ENCODE peak calls at places on chromosome 16, in four cellular contexts. C is astrocyte of the spinal cord, O is AML-193, B is NCI-H510A treated with DMSO at 0.1 percent for 48 hours. A is an unnamed sample.

GRCh38 chr16:68700120-68700519 is 37.0 kb upstream of the CDH1 start:
- DNase-seq in C (no peak), O (peak), B (no peak), A (no peak)

GRCh38 chr16:67703626-67704025 is 15.5 kb downstream of the GFOD2 start:
- DNase-seq in C (no peak), O (no peak), B (no peak), A (no peak)

GRCh38 chr16:28012031-28012445 is 51.5 kb downstream of the GSG1L start:
- DNase-seq in C (peak), O (no peak), B (no peak), A (no peak)

GRCh38 chr16:57204675-57205074 is 18.5 kb downstream of the RSPRY1 start:
- DNase-seq in C (no peak), O (no peak), B (no peak), A (no peak)

GRCh38 chr16:2704983-2705275 is 15.1 kb downstream of the PRSS27 start:
- DNase-seq in C (no peak), O (no peak), B (no peak), A (no peak)

GRCh38 chr16:2791174-2791573 is 3.8 kb upstream of the PRSS33 start:
- DNase-seq in C (no peak), O (no peak), B (no peak), A (no peak)

GRCh38 chr16:61370564-61370963 is 665.7 kb downstream of the CDH8 start:
- DNase-seq in C (no peak), O (no peak), B (no peak), A (no peak)

GRCh38 chr16:89357460-89357859 is 132.9 kb downstream of the ANKRD11 start:
- DNase-seq in C (no peak), O (no peak), B (peak), A (no peak)

GRCh38 chr16:79380990-79381389 is 219.5 kb downstream of the MAF start:
- DNase-seq in C (no peak), O (no peak), B (peak), A (no peak)

GRCh38 chr16:11211977-11212818 is 43.8 kb downstream of the SOCS1 start:
- DNase-seq in C (no peak), O (no peak), B (no peak), A (no peak)

GRCh38 chr16:17853958-17854357 is 383.2 kb upstream of the XYLT1 start:
- DNase-seq in C (no peak), O (no peak), B (no peak), A (no peak)

GRCh38 chr16:21185659-21186325 is 25.6 kb downstream of the ZP2 start:
- DNase-seq in C (no peak), O (no peak), B (no peak), A (no peak)

GRCh38 chr16:685967-686366 is 1.8 kb upstream of the JMJD8 start:
- DNase-seq in C (peak), O (peak), B (no peak), A (no peak)

GRCh38 chr16:53518550-53519416 is 15.8 kb upstream of the AKTIP start:
- DNase-seq in C (peak), O (peak), B (no peak), A (peak)

GRCh38 chr16:79751785-79752184 is 151.2 kb upstream of the MAF start:
- DNase-seq in C (peak), O (no peak), B (no peak), A (no peak)

GRCh38 chr16:75820672-75821071 is 94.4 kb upstream of the CPHXL start:
- DNase-seq in C (no peak), O (no peak), B (no peak), A (no peak)

GRCh38 chr16:68452176-68452575 is 3.9 kb upstream of the SMPD3 start:
- DNase-seq in C (no peak), O (no peak), B (no peak), A (no peak)

GRCh38 chr16:31225193-31225592 is 8.3 kb upstream of the PYDC1 start:
- DNase-seq in C (no peak), O (no peak), B (no peak), A (no peak)

GRCh38 chr16:86757704-86758040 is 179.3 kb downstream of the FOXL1 start:
- DNase-seq in C (no peak), O (no peak), B (no peak), A (no peak)

GRCh38 chr16:24713379-24713778 is 16.1 kb upstream of the TNRC6A start:
- DNase-seq in C (no peak), O (no peak), B (no peak), A (no peak)

GRCh38 chr16:64089697-64090096 is 1032.2 kb downstream of the CDH11 start:
- DNase-seq in C (peak), O (no peak), B (peak), A (no peak)

GRCh38 chr16:64858076-64858475 is 263.8 kb downstream of the CDH11 start:
- DNase-seq in C (peak), O (no peak), B (no peak), A (no peak)

GRCh38 chr16:86231996-86232350 is 278.4 kb upstream of the FOXF1 start:
- DNase-seq in C (no peak), O (no peak), B (no peak), A (no peak)

GRCh38 chr16:23408242-23409201 is 44.5 kb downstream of the COG7 start:
- DNase-seq in C (peak), O (no peak), B (peak), A (no peak)

GRCh38 chr16:85157813-85158701 is 45.8 kb upstream of the CIBAR2 start:
- DNase-seq in C (no peak), O (no peak), B (peak), A (peak)

GRCh38 chr16:81523387-81524115 is 78.9 kb downstream of the CMIP start:
- DNase-seq in C (peak), O (no peak), B (no peak), A (no peak)

GRCh38 chr16:69848635-69849545 is 86.8 kb downstream of the WWP2 start:
- DNase-seq in C (peak), O (no peak), B (no peak), A (no peak)

GRCh38 chr16:80263181-80263823 is 277.5 kb upstream of the DYNLRB2 start:
- DNase-seq in C (no peak), O (no peak), B (no peak), A (no peak)

A was measured in KG1.